ENCODE peak calls at places on chromosomes 6 and 20, in nine cellular contexts. Y is AG04450; Z is SK-N-SH; M is heart right ventricle; A is mesendoderm; D is CD4-positive, alpha-beta T cell; P is breast epithelium; S is SJCRH30; U is CD4-positive, alpha-beta memory T cell. W is an unnamed sample.

GRCh38 chr6:121435444-121436069 is at the start of gene GJA1:
- DNase-seq in Y (peak), Z (peak), M (peak), A (peak), D (no peak), P (peak), S (peak), U (no peak), W (no peak)

GRCh38 chr6:142744836-142745235 is 200.1 kb downstream of the HIVEP2 start:
- DNase-seq in Y (no peak), Z (no peak), M (no peak), A (peak), D (no peak), P (no peak), S (no peak), U (no peak), W (no peak)

GRCh38 chr20:51341581-51341980 is 200.9 kb downstream of the NFATC2 start:
- DNase-seq in Y (no peak), Z (no peak), M (no peak), A (no peak), D (no peak), P (no peak), S (no peak), U (no peak), W (no peak)

GRCh38 chr20:37223053-37223452 is 38.6 kb downstream of the GHRH start:
- DNase-seq in Y (peak), Z (no peak), M (no peak), A (peak), D (no peak), P (no peak), S (no peak), U (no peak), W (peak)

GRCh38 chr6:142946924-142947701 is 2.1 kb upstream of the HIVEP2 start:
- DNase-seq in Y (no peak), Z (peak), M (peak), A (peak), D (peak), P (peak), S (peak), U (peak), W (peak)

GRCh38 chr20:56391037-56391436 is 978 bp downstream of the AURKA start:
- DNase-seq in Y (no peak), Z (no peak), M (no peak), A (peak), D (no peak), P (no peak), S (no peak), U (no peak), W (no peak)

GRCh38 chr6:75204959-75205775 is 686 bp downstream of the COL12A1 start:
- DNase-seq in Y (peak), Z (peak), M (peak), A (peak), D (no peak), P (peak), S (peak), U (no peak), W (no peak)

GRCh38 chr6:148835920-148836441 is 89.2 kb downstream of the UST start:
- DNase-seq in Y (peak), Z (no peak), M (no peak), A (no peak), D (no peak), P (no peak), S (no peak), U (no peak), W (no peak)

GRCh38 chr20:43776691-43777090 is 49.9 kb upstream of the GTSF1L start:
- DNase-seq in Y (no peak), Z (no peak), M (no peak), A (no peak), D (no peak), P (no peak), S (no peak), U (no peak), W (no peak)

GRCh38 chr6:157434349-157435016 is 53.5 kb downstream of the ZDHHC14 start:
- DNase-seq in Y (no peak), Z (no peak), M (peak), A (no peak), D (no peak), P (peak), S (no peak), U (no peak), W (peak)

GRCh38 chr6:164216368-164216767 is 801.9 kb downstream of the QKI start:
- DNase-seq in Y (no peak), Z (peak), M (no peak), A (no peak), D (no peak), P (no peak), S (no peak), U (no peak), W (no peak)

GRCh38 chr6:73043446-73043845 is 181.8 kb downstream of the KHDC1L start:
- DNase-seq in Y (no peak), Z (no peak), M (no peak), A (no peak), D (no peak), P (no peak), S (no peak), U (no peak), W (no peak)

GRCh38 chr20:18805881-18806280 is 7.7 kb upstream of the SCP2D1 start:
- DNase-seq in Y (no peak), Z (no peak), M (no peak), A (peak), D (no peak), P (no peak), S (peak), U (no peak), W (no peak)

GRCh38 chr20:47546184-47547033 is 44.7 kb downstream of the NCOA3 start:
- DNase-seq in Y (peak), Z (no peak), M (no peak), A (no peak), D (no peak), P (no peak), S (peak), U (no peak), W (no peak)

GRCh38 chr6:129766959-129767728 is 57.2 kb upstream of the ARHGAP18 start:
- DNase-seq in Y (peak), Z (peak), M (no peak), A (peak), D (peak), P (no peak), S (peak), U (peak), W (no peak)

GRCh38 chr6:146305098-146305497 is 238.5 kb upstream of the RAB32 start:
- DNase-seq in Y (no peak), Z (no peak), M (no peak), A (no peak), D (no peak), P (no peak), S (no peak), U (no peak), W (no peak)

GRCh38 chr20:47389867-47390347 is 33.4 kb upstream of the ZMYND8 start:
- DNase-seq in Y (no peak), Z (no peak), M (no peak), A (no peak), D (no peak), P (no peak), S (peak), U (no peak), W (no peak)

GRCh38 chr6:136347847-136348246 is 58.2 kb upstream of the BCLAF1 start:
- DNase-seq in Y (no peak), Z (no peak), M (no peak), A (no peak), D (no peak), P (no peak), S (no peak), U (no peak), W (no peak)

GRCh38 chr20:40668449-40669228 is 20.4 kb downstream of the MAFB start:
- DNase-seq in Y (no peak), Z (peak), M (no peak), A (no peak), D (no peak), P (no peak), S (peak), U (no peak), W (no peak)

GRCh38 chr6:162364488-162364887 is 363.1 kb downstream of the PRKN start:
- DNase-seq in Y (no peak), Z (no peak), M (no peak), A (no peak), D (no peak), P (no peak), S (no peak), U (no peak), W (no peak)

GRCh38 chr20:38270869-38271608 is 10.5 kb upstream of the KIAA1755 start:
- DNase-seq in Y (peak), Z (no peak), M (peak), A (no peak), D (no peak), P (no peak), S (peak), U (no peak), W (no peak)

GRCh38 chr6:131923356-131923755 is 27.8 kb downstream of the CCN2 start:
- DNase-seq in Y (no peak), Z (peak), M (peak), A (peak), D (no peak), P (no peak), S (peak), U (peak), W (no peak)

DNA sequence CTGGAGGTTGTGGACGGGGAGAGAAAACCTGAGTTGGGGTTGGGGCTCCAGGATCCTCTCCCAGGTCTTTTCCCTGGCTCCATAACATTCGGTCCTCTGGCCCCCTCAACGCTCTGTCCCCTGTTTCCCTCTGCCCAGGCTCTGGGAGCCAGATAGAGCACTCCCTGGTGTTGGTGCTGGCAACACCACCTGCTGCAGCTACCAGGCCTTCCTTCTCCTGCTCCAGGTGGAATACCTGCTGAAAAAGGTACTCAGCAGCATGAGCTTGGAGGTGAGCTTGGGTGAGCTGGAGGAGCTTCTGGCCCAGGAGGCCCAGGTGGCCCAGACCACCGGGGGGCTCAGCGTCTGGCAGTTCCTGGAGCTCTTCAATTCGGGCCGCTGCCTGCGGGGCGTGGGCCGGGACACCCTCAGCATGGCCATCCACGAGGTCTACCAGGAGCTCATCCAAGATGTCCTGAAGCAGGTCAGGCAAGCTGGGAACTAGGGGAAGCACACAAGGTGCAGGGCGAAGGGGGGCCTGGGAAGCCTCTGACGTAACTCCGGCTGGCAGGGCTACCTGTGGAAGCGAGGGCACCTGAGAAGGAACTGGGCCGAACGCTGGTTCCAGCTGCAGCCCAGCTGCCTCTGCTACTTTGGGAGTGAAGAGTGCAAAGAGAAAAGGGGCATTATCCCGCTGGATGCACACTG is 14.6 kb downstream of the DEF6 start:
- DNase-seq in Y (no peak), Z (no peak), M (no peak), A (no peak), D (no peak), P (no peak), S (no peak), U (no peak), W (no peak)
- H3K27ac ChIP-seq in Y (no peak), Z (no peak), M (no peak), A (no peak), D (peak), P (no peak), S (no peak), U (peak), W (peak)

GRCh38 chr6:15505463-15505918 is 157.3 kb downstream of the DTNBP1 start:
- DNase-seq in Y (no peak), Z (no peak), M (no peak), A (no peak), D (no peak), P (no peak), S (peak), U (no peak), W (no peak)

GRCh38 chr6:15504040-15504491 is 158.8 kb downstream of the DTNBP1 start:
- DNase-seq in Y (no peak), Z (peak), M (peak), A (no peak), D (no peak), P (peak), S (peak), U (no peak), W (peak)

GRCh38 chr6:15503346-15503680 is 159.5 kb downstream of the DTNBP1 start:
- DNase-seq in Y (no peak), Z (no peak), M (no peak), A (no peak), D (no peak), P (no peak), S (no peak), U (no peak), W (no peak)

GRCh38 chr6:15506066-15506465 is 156.8 kb downstream of the DTNBP1 start:
- DNase-seq in Y (no peak), Z (no peak), M (no peak), A (no peak), D (no peak), P (no peak), S (no peak), U (no peak), W (no peak)

DNA sequence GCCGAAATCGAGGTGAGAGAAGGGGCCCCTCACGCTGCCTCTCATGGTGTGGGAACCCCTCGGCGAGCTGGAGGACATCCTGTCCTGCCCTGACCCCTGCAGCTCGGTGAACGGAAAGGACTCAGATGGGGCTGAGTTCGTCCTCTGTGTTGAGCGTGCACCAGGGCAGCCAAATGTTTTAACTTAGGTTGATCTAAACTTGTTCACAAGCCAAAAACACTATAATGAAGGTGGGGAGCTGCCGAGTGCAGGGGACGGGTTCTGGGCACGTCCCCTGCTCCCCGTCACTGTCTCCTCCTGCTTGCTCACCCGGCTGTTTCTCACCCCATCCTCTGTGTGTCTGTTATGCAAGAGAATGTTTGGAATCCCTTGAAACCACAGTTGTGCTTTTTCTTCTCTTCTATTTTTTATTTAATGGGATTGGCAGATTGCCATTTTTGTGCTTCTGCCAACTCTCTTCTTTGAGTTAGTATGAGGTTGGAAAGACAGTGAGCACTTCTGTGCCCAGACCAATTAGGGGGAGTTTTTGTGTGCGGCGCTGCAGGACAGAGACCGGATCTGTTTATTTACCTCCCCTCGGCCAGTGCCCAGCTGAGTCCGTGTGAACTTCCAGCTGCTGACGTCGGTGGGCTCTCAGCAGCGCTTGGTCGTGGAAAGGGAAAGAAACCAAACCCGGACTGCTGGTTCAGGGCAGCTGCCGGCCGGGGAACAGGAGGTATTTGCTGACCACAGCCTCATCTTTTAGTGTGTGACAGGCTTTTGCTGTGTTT is 158.1 kb downstream of the DTNBP1 start:
- DNase-seq in Y (peak), Z (peak), M (peak), A (no peak), D (no peak), P (peak), S (peak), U (no peak), W (peak)
- H3K27ac ChIP-seq in Y (peak), Z (peak), M (peak), A (no peak), D (no peak), P (peak), S (peak), U (no peak), W (peak)

DNA sequence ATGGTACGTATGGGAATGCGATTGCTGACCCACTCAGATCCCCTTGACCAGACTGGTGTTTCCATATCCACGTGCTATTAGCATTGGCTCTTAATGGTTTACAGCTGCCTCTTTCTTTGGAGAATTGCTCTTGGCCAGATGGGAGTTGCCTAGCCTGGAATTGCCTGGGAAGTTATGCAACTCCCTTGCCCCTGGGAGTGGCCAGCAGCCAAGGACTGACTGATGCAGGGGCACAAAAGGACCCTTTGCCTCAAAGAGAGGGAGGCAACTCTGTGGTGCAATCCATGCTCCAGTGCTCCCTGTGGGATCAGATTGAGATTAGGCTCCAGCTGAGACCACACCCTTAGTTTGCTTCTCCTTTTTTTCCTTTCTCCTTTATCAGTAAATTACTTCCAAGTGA is 203.5 kb upstream of the JAG1 start:
- DNase-seq in Y (no peak), Z (no peak), M (peak), A (no peak), D (no peak), P (no peak), S (no peak), U (no peak), W (no peak)
- H3K27ac ChIP-seq in Y (no peak), Z (no peak), M (no peak), A (no peak), D (no peak), P (no peak), S (no peak), U (no peak), W (no peak)

DNA sequence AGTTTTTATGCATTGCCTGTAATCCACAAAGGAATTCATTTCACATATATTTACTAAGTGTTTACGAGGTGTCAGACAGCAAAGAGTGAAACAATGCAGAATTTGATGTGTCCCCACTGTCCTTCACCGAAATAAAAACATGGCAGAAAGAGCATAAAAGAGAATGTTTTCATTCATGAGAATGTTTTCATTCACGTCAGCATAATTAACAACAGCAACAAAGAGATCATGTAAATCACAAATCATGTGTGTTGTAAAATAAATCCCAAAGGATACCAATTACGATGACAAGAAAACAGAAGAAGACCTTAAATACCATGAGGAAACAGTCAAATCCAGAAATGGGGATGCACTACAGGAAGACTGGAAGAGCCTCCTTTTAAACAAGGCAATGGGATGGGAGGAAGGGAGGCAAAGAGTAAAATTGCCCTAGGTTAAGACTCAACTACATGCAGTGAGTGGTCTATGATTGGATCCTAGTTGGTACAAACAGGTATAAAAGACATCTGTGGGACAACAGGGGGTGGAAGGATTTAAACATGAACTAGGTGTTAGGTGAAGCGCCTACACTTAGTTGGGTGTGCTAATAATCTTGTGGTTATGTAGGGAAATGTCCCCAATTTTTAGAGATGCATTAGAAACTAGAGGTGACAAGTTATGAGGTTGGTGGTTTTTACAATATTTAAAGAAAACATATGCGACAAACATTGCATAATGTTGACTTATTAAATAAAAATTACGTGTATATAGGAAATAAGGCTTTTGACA is 1.5 kb downstream of the ZSCAN31 start:
- DNase-seq in Y (no peak), Z (no peak), M (no peak), A (no peak), D (no peak), P (no peak), S (no peak), U (no peak), W (no peak)
- H3K27ac ChIP-seq in Y (no peak), Z (peak), M (peak), A (no peak), D (peak), P (peak), S (peak), U (no peak), W (peak)

GRCh38 chr6:54009052-54009654 is 102.1 kb upstream of the MLIP start:
- DNase-seq in Y (no peak), Z (no peak), M (no peak), A (no peak), D (no peak), P (no peak), S (no peak), U (no peak), W (no peak)
- H3K27ac ChIP-seq in Y (no peak), Z (no peak), M (no peak), A (no peak), D (no peak), P (no peak), S (no peak), U (no peak), W (no peak)

GRCh38 chr6:43760799-43761168 is 9.2 kb upstream of the VEGFA start:
- DNase-seq in Y (no peak), Z (no peak), M (no peak), A (no peak), D (no peak), P (no peak), S (no peak), U (no peak), W (no peak)
- H3K27ac ChIP-seq in Y (no peak), Z (no peak), M (no peak), A (no peak), D (no peak), P (no peak), S (no peak), U (no peak), W (no peak)